ENCODE peak calls at places on chromosome 9, in six cellular contexts. M, C, L, Y, R and V are unnamed samples.
A peak's percentile ranks its signal among the peaks of the same experiment; 100 is the strongest.

GRCh38 chr9:98383758-98384157 is 128.3 kb upstream of the TBC1D2 start:
- DNase-seq in Y (no peak), L (no peak), M (no peak), R (no peak), C (no peak), V (no peak)

GRCh38 chr9:107751522-107752235 is 262.1 kb upstream of the KLF4 start:
- DNase-seq in C (no peak), Y (peak; percentile 68), M (no peak), R (no peak), L (peak; percentile 7), V (no peak)

GRCh38 chr9:106745457-106745856 is 117.5 kb upstream of the ZNF462 start:
- DNase-seq in L (no peak), R (no peak), M (no peak), Y (no peak), C (no peak), V (no peak)

GRCh38 chr9:132409828-132410528 is at the start of gene CFAP77:
- DNase-seq in Y (peak; percentile 12), R (peak; percentile 78), M (no peak), L (peak; percentile 41), C (peak; percentile 54), V (no peak)

GRCh38 chr9:87395804-87396458 is 101.7 kb upstream of the DAPK1 start:
- DNase-seq in Y (peak; percentile 26), M (no peak), C (no peak), R (no peak), L (no peak), V (no peak)

GRCh38 chr9:91557352-91557751 is 133.7 kb upstream of the NFIL3 start:
- DNase-seq in M (no peak), R (no peak), Y (no peak), L (no peak), C (no peak), V (no peak)

GRCh38 chr9:126154869-126155268 is 171.8 kb upstream of the MVB12B start:
- DNase-seq in Y (no peak), R (no peak), M (no peak), L (no peak), C (no peak), V (no peak)

GRCh38 chr9:133374612-133375115 is 1.2 kb downstream of the SURF4 start:
- DNase-seq in L (peak; percentile 46), R (no peak), C (no peak), Y (no peak), M (no peak), V (no peak)

GRCh38 chr9:32011049-32011448 is 373.4 kb upstream of the ACO1 start:
- DNase-seq in R (no peak), L (no peak), Y (no peak), M (no peak), C (no peak), V (no peak)

GRCh38 chr9:95771556-95772280 is 103.8 kb upstream of the ERCC6L2 start:
- DNase-seq in L (no peak), C (no peak), R (no peak), Y (peak; percentile 49), M (no peak), V (no peak)

GRCh38 chr9:138101444-138102234 is 224.1 kb downstream of the CACNA1B start:
- DNase-seq in L (no peak), R (peak; percentile 10), C (no peak), M (no peak), Y (no peak), V (no peak)